ENCODE peak calls at places on chromosomes 16 and 17, in six cellular contexts. Y, T, X, K, S and C are unnamed samples.

GRCh38 chr17:1298616-1299015 is 19.2 kb downstream of the TRARG1 start:
- DNase-seq in Y (no peak), T (peak), X (no peak), K (peak), S (no peak), C (no peak)

GRCh38 chr17:27980035-27980434 is 62.4 kb upstream of the NLK start:
- DNase-seq in Y (no peak), T (no peak), X (no peak), K (no peak), S (no peak), C (no peak)

GRCh38 chr17:45224671-45225050 is 3.0 kb downstream of the FMNL1 start:
- DNase-seq in Y (no peak), T (no peak), X (no peak), K (no peak), S (no peak), C (no peak)

GRCh38 chr17:44066204-44066930 is at the start of gene LSM12:
- DNase-seq in Y (peak), T (peak), X (peak), K (peak), S (peak), C (peak)

GRCh38 chr17:78396436-78397335 is 18.2 kb downstream of the PGS1 start:
- DNase-seq in Y (no peak), T (no peak), X (peak), K (no peak), S (no peak), C (no peak)

GRCh38 chr16:80751167-80751566 is 53.2 kb downstream of the CDYL2 start:
- DNase-seq in Y (no peak), T (no peak), X (no peak), K (no peak), S (no peak), C (no peak)

GRCh38 chr16:53433509-53433908 is 762 bp upstream of the RBL2 start:
- DNase-seq in Y (no peak), T (no peak), X (no peak), K (no peak), S (no peak), C (no peak)

GRCh38 chr16:19840524-19841110 is 44.0 kb downstream of the GPRC5B start:
- DNase-seq in Y (no peak), T (no peak), X (peak), K (no peak), S (no peak), C (no peak)

GRCh38 chr17:61409301-61410099 is 9.9 kb downstream of the TBX2 start:
- DNase-seq in Y (no peak), T (peak), X (peak), K (peak), S (no peak), C (no peak)

GRCh38 chr17:12959441-12959840 is 58.4 kb downstream of the ELAC2 start:
- DNase-seq in Y (no peak), T (no peak), X (no peak), K (no peak), S (no peak), C (no peak)

GRCh38 chr16:68665501-68665900 is 20.4 kb downstream of the CDH3 start:
- DNase-seq in Y (no peak), T (peak), X (no peak), K (no peak), S (no peak), C (no peak)

GRCh38 chr17:3032258-3033247 is 30.9 kb downstream of the OR1D5 start:
- DNase-seq in Y (no peak), T (no peak), X (no peak), K (no peak), S (no peak), C (no peak)

GRCh38 chr17:64209983-64210382 is 53.1 kb downstream of the TEX2 start:
- DNase-seq in Y (no peak), T (no peak), X (no peak), K (no peak), S (no peak), C (no peak)

GRCh38 chr17:33444731-33445130 is 151.6 kb upstream of the ASIC2 start:
- DNase-seq in Y (no peak), T (no peak), X (no peak), K (no peak), S (no peak), C (no peak)

GRCh38 chr17:75594499-75595283 is 7.1 kb downstream of the MYO15B start:
- DNase-seq in Y (no peak), T (no peak), X (no peak), K (peak), S (no peak), C (no peak)

GRCh38 chr17:17147821-17148220 is 58.3 kb downstream of the PLD6 start:
- DNase-seq in Y (no peak), T (no peak), X (no peak), K (no peak), S (no peak), C (no peak)

GRCh38 chr17:83057793-83058477 is 21.5 kb upstream of the METRNL start:
- DNase-seq in Y (no peak), T (no peak), X (no peak), K (no peak), S (peak), C (no peak)

GRCh38 chr17:67290994-67291362 is 46.0 kb upstream of the HELZ start:
- DNase-seq in Y (no peak), T (no peak), X (no peak), K (no peak), S (no peak), C (no peak)

GRCh38 chr17:81025756-81026155 is 9.2 kb upstream of the BAIAP2 start:
- DNase-seq in Y (no peak), T (no peak), X (no peak), K (peak), S (no peak), C (no peak)

GRCh38 chr17:36153887-36154576 is 22.4 kb downstream of the TBC1D3B start:
- DNase-seq in Y (no peak), T (no peak), X (no peak), K (no peak), S (peak), C (no peak)

GRCh38 chr16:66416981-66417700 is 10.0 kb upstream of the BEAN1 start:
- DNase-seq in Y (no peak), T (no peak), X (no peak), K (no peak), S (no peak), C (no peak)

GRCh38 chr16:593807-594206 is 3.9 kb downstream of the RAB40C start:
- DNase-seq in Y (no peak), T (no peak), X (no peak), K (no peak), S (no peak), C (no peak)

GRCh38 chr16:58500329-58501241 is 642 bp downstream of the NDRG4 start:
- DNase-seq in Y (peak), T (no peak), X (peak), K (peak), S (no peak), C (no peak)

GRCh38 chr16:2053897-2054296 is 6.1 kb downstream of the TSC2 start:
- DNase-seq in Y (no peak), T (no peak), X (no peak), K (no peak), S (no peak), C (no peak)

GRCh38 chr17:47934856-47935255 is 6.5 kb upstream of the PNPO start:
- DNase-seq in Y (no peak), T (no peak), X (peak), K (no peak), S (no peak), C (no peak)

GRCh38 chr17:48753794-48754499 is 25.4 kb upstream of the HOXB13 start:
- DNase-seq in Y (no peak), T (no peak), X (no peak), K (no peak), S (no peak), C (no peak)

GRCh38 chr16:48318630-48319029 is 66.6 kb downstream of the SIAH1 start:
- DNase-seq in Y (no peak), T (no peak), X (no peak), K (no peak), S (no peak), C (peak)

GRCh38 chr17:36136031-36136430 is 32.4 kb downstream of the CCL4 start:
- DNase-seq in Y (no peak), T (no peak), X (no peak), K (no peak), S (no peak), C (no peak)

GRCh38 chr17:68514809-68515208 is 2.6 kb downstream of the PRKAR1A start:
- DNase-seq in Y (no peak), T (no peak), X (no peak), K (no peak), S (no peak), C (no peak)

GRCh38 chr16:70432800-70433455 is 6.0 kb downstream of the ST3GAL2 start:
- DNase-seq in Y (no peak), T (no peak), X (no peak), K (no peak), S (peak), C (no peak)

GRCh38 chr16:67100569-67101300 is 9.0 kb upstream of the PHAF1 start:
- DNase-seq in Y (peak), T (no peak), X (peak), K (no peak), S (no peak), C (no peak)

GRCh38 chr17:48624544-48625501 is 1.3 kb downstream of the HOXB9 start:
- DNase-seq in Y (peak), T (peak), X (no peak), K (peak), S (no peak), C (no peak)

GRCh38 chr16:55330726-55331647 is 7.0 kb downstream of the IRX6 start:
- DNase-seq in Y (no peak), T (no peak), X (no peak), K (no peak), S (no peak), C (no peak)

GRCh38 chr17:44775838-44776621 is 17.2 kb downstream of the ADAM11 start:
- DNase-seq in Y (peak), T (peak), X (no peak), K (peak), S (no peak), C (no peak)

GRCh38 chr17:67441052-67441738 is 64.1 kb downstream of the PITPNC1 start:
- DNase-seq in Y (no peak), T (no peak), X (no peak), K (no peak), S (no peak), C (no peak)

GRCh38 chr17:31571124-31571892 is 179.8 kb downstream of the RAB11FIP4 start:
- DNase-seq in Y (no peak), T (no peak), X (no peak), K (no peak), S (no peak), C (no peak)